ENCODE peak calls at places on chromosome 16, in four cellular contexts. Z, F, R and O are unnamed samples.

GRCh38 chr16:11679250-11679649 is 11.0 kb downstream of the SNN start:
- ATAC-seq in F (no peak), R (no peak), Z (no peak), O (no peak)

GRCh38 chr16:15643453-15644305 is 725 bp upstream of the MARF1 start:
- ATAC-seq in Z (no peak), R (peak), F (peak), O (no peak)

GRCh38 chr16:30184430-30185140 is 1.2 kb downstream of the CORO1A start:
- ATAC-seq in F (peak), R (peak), Z (no peak), O (peak)

GRCh38 chr16:57949013-57949412 is 21.9 kb downstream of the CNGB1 start:
- ATAC-seq in Z (no peak), R (no peak), F (no peak), O (no peak)

GRCh38 chr16:2855536-2855935 is 2.4 kb downstream of the PRSS22 start:
- ATAC-seq in F (no peak), Z (peak), R (no peak), O (no peak)

GRCh38 chr16:88914750-88915368 is 48.4 kb upstream of the PABPN1L start:
- ATAC-seq in R (no peak), F (no peak), Z (no peak), O (peak)

GRCh38 chr16:53129281-53130192 is 74.7 kb downstream of the CHD9 start:
- ATAC-seq in Z (no peak), F (no peak), R (no peak), O (peak)

GRCh38 chr16:89738072-89738377 is 16.7 kb downstream of the ZNF276 start:
- ATAC-seq in R (no peak), F (no peak), Z (no peak), O (no peak)

GRCh38 chr16:12305081-12305596 is 328.6 kb downstream of the SNX29 start:
- ATAC-seq in Z (peak), F (no peak), R (no peak), O (no peak)

GRCh38 chr16:89478576-89479221 is 11.7 kb downstream of the ANKRD11 start:
- ATAC-seq in R (peak), Z (peak), F (no peak), O (no peak)

GRCh38 chr16:85563515-85564276 is 49.4 kb upstream of the GSE1 start:
- ATAC-seq in R (no peak), F (no peak), Z (peak), O (no peak)

GRCh38 chr16:35687781-35688180 is 2228.4 kb downstream of the TP53TG3F start:
- ATAC-seq in F (no peak), Z (no peak), R (no peak), O (no peak)

GRCh38 chr16:48452991-48453760 is 68.0 kb upstream of the SIAH1 start:
- ATAC-seq in F (no peak), Z (peak), R (no peak), O (no peak)

GRCh38 chr16:73572135-73572534 is 524.2 kb upstream of the ZFHX3 start:
- ATAC-seq in F (no peak), R (no peak), Z (no peak), O (no peak)

GRCh38 chr16:76780556-76780955 is 410.4 kb upstream of the MON1B start:
- ATAC-seq in F (no peak), Z (no peak), R (no peak), O (no peak)

GRCh38 chr16:68778551-68779231 is 41.6 kb downstream of the CDH1 start:
- ATAC-seq in R (no peak), F (no peak), Z (peak), O (no peak)

GRCh38 chr16:22214893-22215292 is 8.8 kb downstream of the EEF2K start:
- ATAC-seq in Z (no peak), F (no peak), R (peak), O (no peak)

GRCh38 chr16:86252596-86252995 is 257.7 kb upstream of the FOXF1 start:
- ATAC-seq in R (no peak), F (no peak), Z (no peak), O (no peak)